ENCODE peak calls at places on chromosomes 4 and X, in six cellular contexts. N, J, A, L, C and T are unnamed samples.

GRCh38 chrX:39445336-39445735 is 644.1 kb downstream of the MID1IP1 start:
- DNase-seq in N (peak; percentile 33), J (no peak), A (peak; percentile 43), L (peak; percentile 48), C (no peak), T (no peak)

GRCh38 chr4:955931-956381 is 17.4 kb downstream of the DGKQ start:
- DNase-seq in N (no peak), J (no peak), A (no peak), L (no peak), C (no peak), T (no peak)

GRCh38 chrX:54786972-54787371 is 11.1 kb downstream of the ITIH6 start:
- DNase-seq in N (no peak), J (no peak), A (no peak), L (peak; percentile 40), C (peak; percentile 15), T (no peak)

GRCh38 chr4:102483120-102483519 is 18.0 kb upstream of the NFKB1 start:
- DNase-seq in N (no peak), J (no peak), A (no peak), L (no peak), C (no peak), T (no peak)

GRCh38 chrX:24828600-24828999 is 134.9 kb downstream of the POLA1 start:
- DNase-seq in N (no peak), J (no peak), A (no peak), L (no peak), C (no peak), T (no peak)

GRCh38 chr4:108113229-108113628 is 55.5 kb downstream of the LEF1 start:
- DNase-seq in N (no peak), J (no peak), A (no peak), L (no peak), C (peak; percentile 23), T (no peak)

GRCh38 chr4:41656572-41657301 is 91.8 kb downstream of the PHOX2B start:
- DNase-seq in N (no peak), J (no peak), A (no peak), L (no peak), C (no peak), T (no peak)

GRCh38 chrX:118660085-118660484 is 67.3 kb upstream of the IL13RA1 start:
- DNase-seq in N (no peak), J (no peak), A (no peak), L (no peak), C (no peak), T (no peak)

GRCh38 chr4:169351860-169352259 is 81.1 kb upstream of the SH3RF1 start:
- DNase-seq in N (no peak), J (no peak), A (no peak), L (peak; percentile 2), C (no peak), T (peak; percentile 10)

GRCh38 chr4:1746919-1747602 is 25.7 kb downstream of the TACC3 start:
- DNase-seq in N (no peak), J (peak; percentile 34), A (no peak), L (no peak), C (no peak), T (peak; percentile 42)

GRCh38 chr4:28621541-28621940 is 1760.9 kb downstream of the STIM2 start:
- DNase-seq in N (no peak), J (no peak), A (no peak), L (no peak), C (no peak), T (no peak)

GRCh38 chr4:98803287-98803677 is 125.7 kb downstream of the EIF4E start:
- DNase-seq in N (no peak), J (no peak), A (no peak), L (no peak), C (no peak), T (no peak)

GRCh38 chr4:40196724-40197281 is at the start of gene RHOH:
- DNase-seq in N (no peak), J (no peak), A (no peak), L (peak; percentile 4), C (peak; percentile 81), T (no peak)

GRCh38 chr4:187478292-187479205 is 517.0 kb upstream of the ZFP42 start:
- DNase-seq in N (no peak), J (no peak), A (no peak), L (peak; percentile 6), C (no peak), T (no peak)

GRCh38 chrX:13078739-13079444 is 34.5 kb upstream of the FAM9C start:
- DNase-seq in N (no peak), J (no peak), A (peak; percentile 83), L (no peak), C (no peak), T (no peak)

GRCh38 chr4:111662496-111662895 is 482.8 kb upstream of the FAM241A start:
- DNase-seq in N (no peak), J (no peak), A (no peak), L (no peak), C (no peak), T (no peak)

GRCh38 chr4:89319756-89320155 is 12.2 kb upstream of the GPRIN3 start:
- DNase-seq in N (no peak), J (no peak), A (no peak), L (no peak), C (no peak), T (no peak)

GRCh38 chr4:173499568-173500535 is 30.2 kb downstream of the HAND2 start:
- DNase-seq in N (no peak), J (no peak), A (no peak), L (no peak), C (no peak), T (no peak)

GRCh38 chrX:154430916-154431315 is 2.4 kb downstream of the ATP6AP1 start:
- DNase-seq in N (no peak), J (no peak), A (no peak), L (no peak), C (no peak), T (no peak)

GRCh38 chr4:53152467-53152866 is 213.4 kb downstream of the SCFD2 start:
- DNase-seq in N (no peak), J (no peak), A (no peak), L (no peak), C (no peak), T (no peak)

GRCh38 chrX:18210470-18210869 is 10.2 kb downstream of the BEND2 start:
- DNase-seq in N (peak; percentile 5), J (no peak), A (peak; percentile 28), L (no peak), C (no peak), T (no peak)

GRCh38 chrX:15761564-15762191 is 23.6 kb downstream of the CA5B start:
- DNase-seq in N (peak; percentile 0), J (no peak), A (peak; percentile 26), L (peak; percentile 55), C (peak; percentile 58), T (no peak)

GRCh38 chrX:2266445-2267349 is 234.1 kb downstream of the DHRSX start:
- DNase-seq in N (no peak), J (no peak), A (no peak), L (no peak), C (peak; percentile 8), T (no peak)

GRCh38 chr4:86950835-86951525 is 16.2 kb downstream of the AFF1 start:
- DNase-seq in N (no peak), J (no peak), A (no peak), L (no peak), C (no peak), T (no peak)

GRCh38 chr4:54726907-54727306 is 69.2 kb downstream of the KIT start:
- DNase-seq in N (no peak), J (no peak), A (no peak), L (no peak), C (no peak), T (no peak)

GRCh38 chrX:2513120-2513664 is 12.4 kb upstream of the DHRSX start:
- DNase-seq in N (no peak), J (no peak), A (no peak), L (no peak), C (no peak), T (no peak)

GRCh38 chr4:155705664-155706063 is 39.0 kb downstream of the GUCY1A1 start:
- DNase-seq in N (no peak), J (no peak), A (no peak), L (peak; percentile 75), C (no peak), T (no peak)

GRCh38 chrX:118272237-118272636 is 73.7 kb upstream of the WDR44 start:
- DNase-seq in N (no peak), J (no peak), A (no peak), L (peak; percentile 63), C (no peak), T (no peak)